ENCODE peak calls at places on chromosome 9, in four cellular contexts. D is AG04449, A is choroid plexus epithelial cell, B is heart right ventricle. C is an unnamed sample.
A peak's percentile ranks its signal among the peaks of the same experiment; 100 is the strongest.

GRCh38 chr9:112868956-112869594 is 21.6 kb downstream of the SLC46A2 start:
- DNase-seq in D (no peak), B (no peak), A (no peak), C (no peak)

GRCh38 chr9:113990570-113990907 is 87.6 kb downstream of the AMBP start:
- DNase-seq in B (no peak), D (no peak), A (no peak), C (no peak)

GRCh38 chr9:12884736-12885395 is 110.0 kb downstream of the LURAP1L start:
- DNase-seq in B (no peak), D (peak; percentile 44), A (peak; percentile 92), C (peak; percentile 64)

GRCh38 chr9:101705135-101705661 is 33.2 kb downstream of the GRIN3A start:
- DNase-seq in D (no peak), B (no peak), A (peak; percentile 19), C (no peak)

GRCh38 chr9:38621434-38622082 is 1.2 kb upstream of the ANKRD18A start:
- DNase-seq in B (no peak), A (no peak), D (no peak), C (no peak)

GRCh38 chr9:83981126-83981871 is 694 bp downstream of the RMI1 start:
- DNase-seq in A (peak; percentile 57), B (peak; percentile 36), D (no peak), C (peak; percentile 64)

GRCh38 chr9:91837982-91838731 is 111.9 kb downstream of the ROR2 start:
- DNase-seq in A (peak; percentile 58), B (peak; percentile 31), D (no peak), C (no peak)

GRCh38 chr9:124652203-124652992 is 118.7 kb downstream of the NR6A1 start:
- DNase-seq in B (peak; percentile 23), A (peak; percentile 59), D (peak; percentile 97), C (no peak)

GRCh38 chr9:118558026-118558425 is 811.2 kb downstream of the BRINP1 start:
- DNase-seq in A (no peak), B (no peak), D (no peak), C (no peak)

GRCh38 chr9:4235951-4236804 is 63.7 kb downstream of the GLIS3 start:
- DNase-seq in D (no peak), B (no peak), A (peak; percentile 80), C (no peak)

GRCh38 chr9:2726620-2727335 is 9.5 kb downstream of the KCNV2 start:
- DNase-seq in D (no peak), B (no peak), A (no peak), C (no peak)

GRCh38 chr9:131809941-131810344 is 70.1 kb upstream of the RAPGEF1 start:
- DNase-seq in D (peak; percentile 33), B (no peak), A (peak; percentile 4), C (no peak)

GRCh38 chr9:130866474-130866965 is 30.1 kb downstream of the QRFP start:
- DNase-seq in A (peak; percentile 91), B (peak; percentile 75), D (peak; percentile 42), C (peak; percentile 84)

GRCh38 chr9:105864248-105864898 is 170.0 kb downstream of the TMEM38B start:
- DNase-seq in B (no peak), A (no peak), D (no peak), C (no peak)

GRCh38 chr9:137974746-137975526 is 97.4 kb downstream of the CACNA1B start:
- DNase-seq in A (no peak), D (no peak), B (no peak), C (no peak)

GRCh38 chr9:124267271-124267807 is 9.6 kb downstream of the NEK6 start:
- DNase-seq in A (peak; percentile 57), B (no peak), D (no peak), C (peak; percentile 89)

GRCh38 chr9:83570359-83570758 is 32.2 kb upstream of the FRMD3 start:
- DNase-seq in D (peak; percentile 26), B (no peak), A (peak; percentile 54), C (no peak)

GRCh38 chr9:98831636-98832035 is 24.2 kb downstream of the GALNT12 start:
- DNase-seq in B (no peak), A (no peak), D (no peak), C (no peak)

GRCh38 chr9:84600739-84601138 is 68.8 kb upstream of the NTRK2 start:
- DNase-seq in D (no peak), A (no peak), B (no peak), C (no peak)

GRCh38 chr9:13952906-13953305 is 361.0 kb downstream of the NFIB start:
- DNase-seq in B (no peak), D (no peak), A (no peak), C (no peak)

GRCh38 chr9:129785866-129786265 is 17.1 kb upstream of the TOR1B start:
- DNase-seq in A (no peak), D (no peak), B (no peak), C (no peak)

GRCh38 chr9:69120380-69121154 is 53.5 kb upstream of the TJP2 start:
- DNase-seq in A (peak; percentile 23), B (no peak), D (no peak), C (peak; percentile 21)

GRCh38 chr9:114227288-114228033 is 72.1 kb downstream of the COL27A1 start:
- DNase-seq in D (no peak), B (no peak), A (no peak), C (no peak)

GRCh38 chr9:26012797-26013594 is 334.8 kb upstream of the TUSC1 start:
- DNase-seq in D (no peak), B (no peak), A (peak; percentile 4), C (no peak)

GRCh38 chr9:114059047-114059803 is 18.9 kb downstream of the AMBP start:
- DNase-seq in B (peak; percentile 56), D (no peak), A (peak; percentile 24), C (no peak)

GRCh38 chr9:7592321-7593319 is 207.0 kb downstream of the DMAC1 start:
- DNase-seq in A (no peak), D (no peak), B (no peak), C (peak; percentile 6)

GRCh38 chr9:121447341-121447834 is 52.3 kb downstream of the GGTA1 start:
- DNase-seq in A (peak; percentile 80), D (peak; percentile 23), B (no peak), C (no peak)

GRCh38 chr9:95031711-95032461 is 285.6 kb downstream of the FANCC start:
- DNase-seq in B (no peak), A (no peak), D (no peak), C (no peak)

GRCh38 chr9:23361096-23361495 is 464.9 kb downstream of the ELAVL2 start:
- DNase-seq in B (no peak), A (no peak), D (no peak), C (no peak)

GRCh38 chr9:89863837-89864236 is 259.0 kb downstream of the GADD45G start:
- DNase-seq in B (no peak), A (no peak), D (no peak), C (no peak)

DNA sequence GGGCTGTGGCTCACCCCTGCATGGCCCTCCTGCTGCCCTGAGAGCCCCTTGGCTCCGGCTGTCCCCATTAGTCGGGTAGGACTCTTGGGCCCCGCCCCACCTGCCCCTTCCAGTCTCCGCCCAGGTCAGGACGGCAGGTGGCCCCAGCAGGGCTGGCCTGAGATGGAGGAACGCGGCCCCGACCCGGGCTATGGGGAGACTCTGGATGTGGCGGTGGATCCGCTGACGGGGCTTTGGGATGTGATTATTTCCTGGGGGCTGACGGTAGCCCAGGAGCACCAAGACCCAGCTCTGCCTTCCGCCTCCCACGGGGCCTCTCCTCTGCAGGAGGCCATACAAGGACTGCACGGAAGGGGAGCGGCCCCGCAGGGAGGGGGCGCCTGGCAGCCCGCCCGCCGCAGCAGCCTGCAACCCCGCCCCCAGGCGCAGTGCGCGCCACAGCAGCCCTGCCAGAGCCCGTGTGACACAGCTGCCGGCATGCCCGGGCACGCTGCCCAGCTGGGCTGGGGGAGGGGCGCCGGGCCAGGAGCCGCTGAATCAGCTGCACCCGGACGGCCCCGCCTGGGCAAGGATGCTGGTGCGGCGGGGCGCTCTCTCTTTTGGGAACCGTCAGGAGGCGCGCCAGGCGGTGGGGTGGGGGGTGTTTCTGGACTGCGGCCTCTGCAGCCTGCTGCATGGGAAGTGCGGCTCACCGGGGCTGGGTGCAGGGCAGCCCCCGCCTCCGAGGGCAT is 9.2 kb downstream of the TMEM250 start:
- DNase-seq in A (peak; percentile 85), D (peak; percentile 41), B (peak; percentile 92), C (peak; percentile 87)
- H3K4me3 ChIP-seq in A (peak overlapping the region; percentile 35), D (peak overlapping the region; percentile 34), B (peak overlapping the region; percentile 44), C (no peak overlapping the region)

DNA sequence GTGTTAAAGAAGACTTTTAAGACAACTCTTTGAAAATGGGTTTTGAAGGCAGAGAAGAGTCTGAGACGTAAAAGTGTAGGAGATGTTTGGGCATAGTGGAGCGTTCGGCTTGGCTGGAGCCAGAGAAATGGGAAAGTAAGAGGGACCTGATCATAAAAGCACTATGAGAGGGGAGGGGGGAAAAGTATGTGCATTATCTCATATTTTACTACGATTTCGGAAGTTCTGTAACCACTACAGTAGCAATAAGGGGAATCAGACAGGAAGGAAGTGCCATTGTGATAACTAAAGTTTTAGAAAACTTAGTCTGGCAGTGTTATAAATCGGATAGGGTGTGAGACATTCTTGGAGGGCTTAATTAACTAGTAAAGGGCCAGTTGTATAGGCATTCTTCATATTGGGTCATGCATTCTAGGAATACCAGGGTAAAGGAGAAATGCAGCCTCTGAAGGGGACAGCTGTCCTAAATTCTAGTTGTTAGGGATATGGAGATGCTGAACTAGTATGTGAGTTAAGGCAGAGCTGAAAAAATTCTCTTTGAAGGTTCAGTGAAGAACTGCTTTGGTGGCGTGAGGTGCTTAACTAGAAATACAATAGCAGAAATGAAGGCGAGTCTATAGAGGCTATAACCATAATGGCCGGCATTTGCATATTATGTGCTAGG is 83.8 kb upstream of the FREM1 start:
- DNase-seq in A (no peak), D (no peak), B (no peak), C (peak; percentile 54)
- H3K4me3 ChIP-seq in A (peak overlapping the region; percentile 69), D (peak overlapping the region; percentile 68), B (peak overlapping the region; percentile 58), C (peak overlapping the region; percentile 69)

GRCh38 chr9:128723352-128723865 is 518 bp downstream of the ZDHHC12 start:
- DNase-seq in B (no peak), D (no peak), A (no peak), C (no peak)

GRCh38 chr9:128721487-128722010 is 2.4 kb downstream of the ZDHHC12 start:
- DNase-seq in D (no peak), A (no peak), B (no peak), C (no peak)

GRCh38 chr9:128720841-128721486 is 3.0 kb downstream of the ZDHHC12 start:
- DNase-seq in A (no peak), B (no peak), D (no peak), C (no peak)

GRCh38 chr9:128723866-128724743 is at the start of gene ZDHHC12:
- DNase-seq in A (peak; percentile 96), B (peak; percentile 94), D (peak; percentile 37), C (peak; percentile 95)

GRCh38 chr9:128722380-128723351 is 1.3 kb downstream of the ZDHHC12 start:
- DNase-seq in B (no peak), A (no peak), D (no peak), C (no peak)
- H3K4me3 ChIP-seq in B (no peak overlapping the region), A (no peak overlapping the region), D (no peak overlapping the region), C (no peak overlapping the region)

GRCh38 chr9:20559236-20559896 is 62.9 kb downstream of the MLLT3 start:
- DNase-seq in D (no peak), A (no peak), B (no peak), C (no peak)
- H3K4me3 ChIP-seq in D (no peak overlapping the region), A (no peak overlapping the region), B (no peak overlapping the region), C (no peak overlapping the region)

GRCh38 chr9:125685167-125685566 is 21.8 kb downstream of the MAPKAP1 start:
- DNase-seq in A (no peak), B (no peak), D (no peak), C (no peak)
- H3K4me3 ChIP-seq in A (no peak overlapping the region), B (no peak overlapping the region), D (no peak overlapping the region), C (no peak overlapping the region)